ENCODE peak calls at places on chromosomes 7 and 10, in ten cellular contexts. One of them, this sample, is unnamed.

GRCh38 chr10:72259491-72260214 is 14.1 kb upstream of the DDIT4 start:
- DNase-seq in fibroblast of lung: peak
- DNase-seq in adrenal gland: no peak
- DNase-seq in H9: no peak
- DNase-seq in brain microvascular endothelial cell: peak
- DNase-seq in D721Med: no peak
- DNase-seq in left ventricle myocardium inferior: no peak
- DNase-seq in dorsolateral prefrontal cortex: no peak
- DNase-seq in coronary artery: no peak
- DNase-seq in SK-N-SH: peak
- DNase-seq in this sample: peak

GRCh38 chr7:120792091-120792860 is 65.7 kb downstream of the TSPAN12 start:
- DNase-seq in fibroblast of lung: peak
- DNase-seq in adrenal gland: peak
- DNase-seq in H9: peak
- DNase-seq in brain microvascular endothelial cell: peak
- DNase-seq in D721Med: peak
- DNase-seq in left ventricle myocardium inferior: peak
- DNase-seq in dorsolateral prefrontal cortex: peak
- DNase-seq in coronary artery: peak
- DNase-seq in SK-N-SH: peak
- DNase-seq in this sample: no peak

GRCh38 chr10:62266147-62266546 is 2.5 kb downstream of the RTKN2 start:
- DNase-seq in fibroblast of lung: no peak
- DNase-seq in adrenal gland: no peak
- DNase-seq in H9: no peak
- DNase-seq in brain microvascular endothelial cell: no peak
- DNase-seq in D721Med: no peak
- DNase-seq in left ventricle myocardium inferior: no peak
- DNase-seq in dorsolateral prefrontal cortex: no peak
- DNase-seq in coronary artery: no peak
- DNase-seq in SK-N-SH: no peak
- DNase-seq in this sample: no peak

GRCh38 chr7:133641436-133641835 is 388.6 kb downstream of the EXOC4 start:
- DNase-seq in fibroblast of lung: no peak
- DNase-seq in adrenal gland: no peak
- DNase-seq in H9: no peak
- DNase-seq in brain microvascular endothelial cell: no peak
- DNase-seq in D721Med: no peak
- DNase-seq in left ventricle myocardium inferior: no peak
- DNase-seq in dorsolateral prefrontal cortex: no peak
- DNase-seq in coronary artery: no peak
- DNase-seq in SK-N-SH: no peak
- DNase-seq in this sample: no peak

GRCh38 chr10:110762109-110762848 is 109.4 kb upstream of the PDCD4 start:
- DNase-seq in fibroblast of lung: no peak
- DNase-seq in adrenal gland: no peak
- DNase-seq in H9: no peak
- DNase-seq in brain microvascular endothelial cell: no peak
- DNase-seq in D721Med: no peak
- DNase-seq in left ventricle myocardium inferior: no peak
- DNase-seq in dorsolateral prefrontal cortex: no peak
- DNase-seq in coronary artery: no peak
- DNase-seq in SK-N-SH: no peak
- DNase-seq in this sample: no peak

GRCh38 chr10:115136616-115137015 is 43.5 kb downstream of the ATRNL1 start:
- DNase-seq in fibroblast of lung: no peak
- DNase-seq in adrenal gland: no peak
- DNase-seq in H9: no peak
- DNase-seq in brain microvascular endothelial cell: no peak
- DNase-seq in D721Med: no peak
- DNase-seq in left ventricle myocardium inferior: no peak
- DNase-seq in dorsolateral prefrontal cortex: no peak
- DNase-seq in coronary artery: no peak
- DNase-seq in SK-N-SH: no peak
- DNase-seq in this sample: no peak

GRCh38 chr7:85205754-85206153 is 18.9 kb upstream of the SEMA3D start:
- DNase-seq in fibroblast of lung: no peak
- DNase-seq in adrenal gland: no peak
- DNase-seq in H9: no peak
- DNase-seq in brain microvascular endothelial cell: no peak
- DNase-seq in D721Med: no peak
- DNase-seq in left ventricle myocardium inferior: no peak
- DNase-seq in dorsolateral prefrontal cortex: no peak
- DNase-seq in coronary artery: no peak
- DNase-seq in SK-N-SH: no peak
- DNase-seq in this sample: no peak

GRCh38 chr10:49700997-49701396 is 21.5 kb downstream of the C10orf53 start:
- DNase-seq in fibroblast of lung: no peak
- DNase-seq in adrenal gland: no peak
- DNase-seq in H9: peak
- DNase-seq in brain microvascular endothelial cell: no peak
- DNase-seq in D721Med: no peak
- DNase-seq in left ventricle myocardium inferior: no peak
- DNase-seq in dorsolateral prefrontal cortex: no peak
- DNase-seq in coronary artery: no peak
- DNase-seq in SK-N-SH: no peak
- DNase-seq in this sample: no peak

GRCh38 chr10:119360181-119360921 is 153.0 kb downstream of the GRK5 start:
- DNase-seq in fibroblast of lung: no peak
- DNase-seq in adrenal gland: no peak
- DNase-seq in H9: no peak
- DNase-seq in brain microvascular endothelial cell: no peak
- DNase-seq in D721Med: no peak
- DNase-seq in left ventricle myocardium inferior: peak
- DNase-seq in dorsolateral prefrontal cortex: no peak
- DNase-seq in coronary artery: peak
- DNase-seq in SK-N-SH: no peak
- DNase-seq in this sample: no peak

GRCh38 chr7:108385834-108386422 is 70.3 kb downstream of the NRCAM start:
- DNase-seq in fibroblast of lung: no peak
- DNase-seq in adrenal gland: no peak
- DNase-seq in H9: no peak
- DNase-seq in brain microvascular endothelial cell: no peak
- DNase-seq in D721Med: no peak
- DNase-seq in left ventricle myocardium inferior: no peak
- DNase-seq in dorsolateral prefrontal cortex: no peak
- DNase-seq in coronary artery: no peak
- DNase-seq in SK-N-SH: no peak
- DNase-seq in this sample: no peak

GRCh38 chr7:85554294-85554877 is 367.5 kb upstream of the SEMA3D start:
- DNase-seq in fibroblast of lung: peak
- DNase-seq in adrenal gland: peak
- DNase-seq in H9: no peak
- DNase-seq in brain microvascular endothelial cell: peak
- DNase-seq in D721Med: no peak
- DNase-seq in left ventricle myocardium inferior: no peak
- DNase-seq in dorsolateral prefrontal cortex: no peak
- DNase-seq in coronary artery: no peak
- DNase-seq in SK-N-SH: peak
- DNase-seq in this sample: peak

GRCh38 chr10:54703086-54703485 is 97.9 kb downstream of the PCDH15 start:
- DNase-seq in fibroblast of lung: peak
- DNase-seq in adrenal gland: no peak
- DNase-seq in H9: no peak
- DNase-seq in brain microvascular endothelial cell: peak
- DNase-seq in D721Med: no peak
- DNase-seq in left ventricle myocardium inferior: no peak
- DNase-seq in dorsolateral prefrontal cortex: no peak
- DNase-seq in coronary artery: no peak
- DNase-seq in SK-N-SH: no peak
- DNase-seq in this sample: no peak

GRCh38 chr10:107771066-107771465 is 606.6 kb upstream of the SORCS1 start:
- DNase-seq in fibroblast of lung: no peak
- DNase-seq in adrenal gland: no peak
- DNase-seq in H9: no peak
- DNase-seq in brain microvascular endothelial cell: no peak
- DNase-seq in D721Med: no peak
- DNase-seq in left ventricle myocardium inferior: no peak
- DNase-seq in dorsolateral prefrontal cortex: no peak
- DNase-seq in coronary artery: no peak
- DNase-seq in SK-N-SH: no peak
- DNase-seq in this sample: no peak

GRCh38 chr10:100993986-100994708 is 5.5 kb upstream of the LZTS2 start:
- DNase-seq in fibroblast of lung: no peak
- DNase-seq in adrenal gland: no peak
- DNase-seq in H9: no peak
- DNase-seq in brain microvascular endothelial cell: peak
- DNase-seq in D721Med: no peak
- DNase-seq in left ventricle myocardium inferior: no peak
- DNase-seq in dorsolateral prefrontal cortex: no peak
- DNase-seq in coronary artery: no peak
- DNase-seq in SK-N-SH: peak
- DNase-seq in this sample: no peak

GRCh38 chr10:845526-845925 is 86.0 kb downstream of the LARP4B start:
- DNase-seq in fibroblast of lung: no peak
- DNase-seq in adrenal gland: no peak
- DNase-seq in H9: no peak
- DNase-seq in brain microvascular endothelial cell: no peak
- DNase-seq in D721Med: no peak
- DNase-seq in left ventricle myocardium inferior: no peak
- DNase-seq in dorsolateral prefrontal cortex: no peak
- DNase-seq in coronary artery: no peak
- DNase-seq in SK-N-SH: no peak
- DNase-seq in this sample: no peak

GRCh38 chr10:851891-852290 is 79.6 kb downstream of the LARP4B start:
- DNase-seq in fibroblast of lung: no peak
- DNase-seq in adrenal gland: no peak
- DNase-seq in H9: no peak
- DNase-seq in brain microvascular endothelial cell: no peak
- DNase-seq in D721Med: no peak
- DNase-seq in left ventricle myocardium inferior: no peak
- DNase-seq in dorsolateral prefrontal cortex: no peak
- DNase-seq in coronary artery: no peak
- DNase-seq in SK-N-SH: no peak
- DNase-seq in this sample: no peak

GRCh38 chr10:850093-850492 is 81.4 kb downstream of the LARP4B start:
- DNase-seq in fibroblast of lung: no peak
- DNase-seq in adrenal gland: no peak
- DNase-seq in H9: no peak
- DNase-seq in brain microvascular endothelial cell: no peak
- DNase-seq in D721Med: no peak
- DNase-seq in left ventricle myocardium inferior: no peak
- DNase-seq in dorsolateral prefrontal cortex: no peak
- DNase-seq in coronary artery: no peak
- DNase-seq in SK-N-SH: no peak
- DNase-seq in this sample: no peak

GRCh38 chr10:844552-844951 is 87.0 kb downstream of the LARP4B start:
- DNase-seq in fibroblast of lung: peak
- DNase-seq in adrenal gland: no peak
- DNase-seq in H9: no peak
- DNase-seq in brain microvascular endothelial cell: peak
- DNase-seq in D721Med: no peak
- DNase-seq in left ventricle myocardium inferior: no peak
- DNase-seq in dorsolateral prefrontal cortex: no peak
- DNase-seq in coronary artery: no peak
- DNase-seq in SK-N-SH: no peak
- DNase-seq in this sample: peak

GRCh38 chr10:847868-848267 is 83.6 kb downstream of the LARP4B start:
- DNase-seq in fibroblast of lung: no peak
- DNase-seq in adrenal gland: no peak
- DNase-seq in H9: no peak
- DNase-seq in brain microvascular endothelial cell: no peak
- DNase-seq in D721Med: no peak
- DNase-seq in left ventricle myocardium inferior: no peak
- DNase-seq in dorsolateral prefrontal cortex: no peak
- DNase-seq in coronary artery: no peak
- DNase-seq in SK-N-SH: no peak
- DNase-seq in this sample: no peak
- TF ChIP-seq CTCF in fibroblast of lung: no peak
- TF ChIP-seq CTCF in adrenal gland: no peak
- TF ChIP-seq CTCF in H9: peak
- TF ChIP-seq CTCF in brain microvascular endothelial cell: peak
- TF ChIP-seq CTCF in D721Med: no peak
- TF ChIP-seq CTCF in left ventricle myocardium inferior: peak
- TF ChIP-seq CTCF in dorsolateral prefrontal cortex: no peak
- TF ChIP-seq CTCF in coronary artery: no peak
- TF ChIP-seq CTCF in SK-N-SH: no peak
- TF ChIP-seq CTCF in this sample: no peak

DNA sequence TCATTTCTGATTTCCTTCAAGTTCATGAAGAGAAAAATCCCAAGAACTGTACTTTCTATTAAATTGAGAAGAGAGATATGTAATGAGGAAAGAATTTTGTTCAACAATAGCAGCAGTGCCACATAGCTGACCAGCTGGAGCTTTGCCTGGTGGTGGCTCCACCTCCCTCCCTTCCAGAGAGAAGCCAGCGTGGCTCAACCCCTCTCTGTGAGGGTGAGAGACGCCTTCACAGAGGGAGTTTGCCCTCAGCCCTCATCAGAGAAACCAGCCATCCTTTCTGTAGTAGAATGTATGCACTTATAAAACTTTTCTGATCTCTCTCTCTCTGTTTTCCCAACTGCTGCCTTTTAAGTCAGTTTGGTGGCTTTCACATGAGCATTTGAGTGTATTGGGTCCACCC is 20.5 kb upstream of the COL1A2 start:
- DNase-seq in fibroblast of lung: peak
- DNase-seq in adrenal gland: no peak
- DNase-seq in H9: peak
- DNase-seq in brain microvascular endothelial cell: peak
- DNase-seq in D721Med: no peak
- DNase-seq in left ventricle myocardium inferior: peak
- DNase-seq in dorsolateral prefrontal cortex: no peak
- DNase-seq in coronary artery: peak
- DNase-seq in SK-N-SH: no peak
- DNase-seq in this sample: peak
- TF ChIP-seq CTCF in fibroblast of lung: no peak
- TF ChIP-seq CTCF in adrenal gland: no peak
- TF ChIP-seq CTCF in H9: no peak
- TF ChIP-seq CTCF in brain microvascular endothelial cell: peak
- TF ChIP-seq CTCF in D721Med: no peak
- TF ChIP-seq CTCF in left ventricle myocardium inferior: no peak
- TF ChIP-seq CTCF in dorsolateral prefrontal cortex: no peak
- TF ChIP-seq CTCF in coronary artery: no peak
- TF ChIP-seq CTCF in SK-N-SH: peak
- TF ChIP-seq CTCF in this sample: no peak

DNA sequence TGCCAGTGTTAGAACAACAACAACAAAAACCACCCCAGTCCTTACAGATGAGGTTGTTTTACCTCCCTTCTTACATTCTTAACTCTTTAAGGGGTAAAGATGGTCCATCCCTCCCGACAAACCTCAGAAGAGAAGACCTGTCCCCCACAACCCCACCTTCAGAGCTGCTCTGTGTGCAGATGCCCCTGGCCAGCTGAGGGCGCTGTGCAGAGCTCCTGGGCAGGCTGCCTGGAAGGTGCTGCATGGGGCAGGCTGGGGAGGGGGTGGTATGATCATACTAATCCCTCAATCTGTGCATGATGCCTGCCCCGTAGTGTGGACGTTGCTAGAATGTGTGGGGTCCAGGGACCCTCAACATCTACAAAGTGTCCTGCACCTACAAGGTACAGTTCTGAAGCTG is 387.1 kb downstream of the INHBA start:
- DNase-seq in fibroblast of lung: no peak
- DNase-seq in adrenal gland: no peak
- DNase-seq in H9: peak
- DNase-seq in brain microvascular endothelial cell: no peak
- DNase-seq in D721Med: no peak
- DNase-seq in left ventricle myocardium inferior: no peak
- DNase-seq in dorsolateral prefrontal cortex: no peak
- DNase-seq in coronary artery: no peak
- DNase-seq in SK-N-SH: no peak
- DNase-seq in this sample: no peak
- TF ChIP-seq CTCF in fibroblast of lung: peak
- TF ChIP-seq CTCF in adrenal gland: no peak
- TF ChIP-seq CTCF in H9: peak
- TF ChIP-seq CTCF in brain microvascular endothelial cell: peak
- TF ChIP-seq CTCF in D721Med: peak
- TF ChIP-seq CTCF in left ventricle myocardium inferior: no peak
- TF ChIP-seq CTCF in dorsolateral prefrontal cortex: no peak
- TF ChIP-seq CTCF in coronary artery: no peak
- TF ChIP-seq CTCF in SK-N-SH: peak
- TF ChIP-seq CTCF in this sample: peak

GRCh38 chr7:2124604-2125345 is 108.0 kb downstream of the MAD1L1 start:
- DNase-seq in fibroblast of lung: no peak
- DNase-seq in adrenal gland: no peak
- DNase-seq in H9: no peak
- DNase-seq in brain microvascular endothelial cell: no peak
- DNase-seq in D721Med: no peak
- DNase-seq in left ventricle myocardium inferior: no peak
- DNase-seq in dorsolateral prefrontal cortex: no peak
- DNase-seq in coronary artery: no peak
- DNase-seq in SK-N-SH: no peak
- DNase-seq in this sample: no peak
- TF ChIP-seq CTCF in fibroblast of lung: no peak
- TF ChIP-seq CTCF in adrenal gland: no peak
- TF ChIP-seq CTCF in H9: no peak
- TF ChIP-seq CTCF in brain microvascular endothelial cell: no peak
- TF ChIP-seq CTCF in D721Med: no peak
- TF ChIP-seq CTCF in left ventricle myocardium inferior: no peak
- TF ChIP-seq CTCF in dorsolateral prefrontal cortex: no peak
- TF ChIP-seq CTCF in coronary artery: no peak
- TF ChIP-seq CTCF in SK-N-SH: no peak
- TF ChIP-seq CTCF in this sample: no peak